ENCODE peak calls at places on chromosome 22, in four cellular contexts. K is SK-N-SH, R is GM12878, B is HepG2. H is an unnamed sample.

GRCh38 chr22:17981497-17981896 is 42.9 kb downstream of the MICAL3 start:
- DNase-seq in K (no peak), R (no peak), B (no peak), H (no peak)

GRCh38 chr22:49827307-49827852 is 293 bp downstream of the BRD1 start:
- DNase-seq in K (peak), R (no peak), B (no peak), H (no peak)

GRCh38 chr22:44965171-44965570 is 44.6 kb downstream of the PHF21B start:
- DNase-seq in K (no peak), R (no peak), B (no peak), H (no peak)

GRCh38 chr22:49983148-49984042 is 22.8 kb downstream of the PIM3 start:
- DNase-seq in K (peak), R (no peak), B (no peak), H (no peak)

GRCh38 chr22:20632082-20632481 is 124.7 kb downstream of the MED15 start:
- DNase-seq in K (no peak), R (no peak), B (no peak), H (no peak)

GRCh38 chr22:19292262-19293230 is 1.0 kb upstream of the CLTCL1 start:
- DNase-seq in K (no peak), R (no peak), B (no peak), H (no peak)

GRCh38 chr22:19767427-19768380 is 7.1 kb downstream of the TBX1 start:
- DNase-seq in K (no peak), R (no peak), B (peak), H (no peak)

GRCh38 chr22:38706101-38706884 is 549 bp downstream of the GTPBP1 start:
- DNase-seq in K (peak), R (no peak), B (no peak), H (no peak)

GRCh38 chr22:31020334-31020733 is 51.3 kb downstream of the TUG1 start:
- DNase-seq in K (no peak), R (no peak), B (peak), H (no peak)

GRCh38 chr22:50612715-50613221 is 12.2 kb downstream of the MAPK8IP2 start:
- DNase-seq in K (peak), R (no peak), B (no peak), H (no peak)

GRCh38 chr22:33515733-33516297 is 404.5 kb downstream of the LARGE1 start:
- DNase-seq in K (no peak), R (no peak), B (peak), H (no peak)

GRCh38 chr22:38935023-38935422 is 22.4 kb upstream of the APOBEC3A start:
- DNase-seq in K (no peak), R (no peak), B (no peak), H (peak)

GRCh38 chr22:39622881-39623367 is 52.4 kb downstream of the CACNA1I start:
- DNase-seq in K (peak), R (no peak), B (peak), H (peak)

GRCh38 chr22:26891431-26891830 is 234.0 kb downstream of the MIAT start:
- DNase-seq in K (no peak), R (no peak), B (no peak), H (no peak)

GRCh38 chr22:44455151-44455962 is 42.7 kb downstream of the RTL6 start:
- DNase-seq in K (no peak), R (no peak), B (no peak), H (no peak)

GRCh38 chr22:49368976-49369725 is 458.5 kb downstream of the BRD1 start:
- DNase-seq in K (peak), R (no peak), B (no peak), H (peak)

GRCh38 chr22:24947881-24948280 is 1.4 kb upstream of the LHFPL7 start:
- DNase-seq in K (no peak), R (no peak), B (no peak), H (no peak)

GRCh38 chr22:50169774-50170341 is 673 bp upstream of the PANX2 start:
- DNase-seq in K (peak), R (no peak), B (no peak), H (no peak)

GRCh38 chr22:23608583-23608982 is 23.5 kb downstream of the DRICH1 start:
- DNase-seq in K (no peak), R (no peak), B (no peak), H (no peak)

GRCh38 chr22:49967333-49968241 is 7.0 kb downstream of the PIM3 start:
- DNase-seq in K (peak), R (no peak), B (peak), H (no peak)

GRCh38 chr22:20154602-20155183 is 3.8 kb upstream of the CCDC188 start:
- DNase-seq in K (peak), R (no peak), B (no peak), H (no peak)

GRCh38 chr22:24695958-24696511 is 78.5 kb downstream of the PIWIL3 start:
- DNase-seq in K (no peak), R (no peak), B (no peak), H (no peak)

GRCh38 chr22:39220897-39221850 is 23.6 kb downstream of the PDGFB start:
- DNase-seq in K (no peak), R (no peak), B (no peak), H (no peak)

GRCh38 chr22:32337015-32337414 is 20.7 kb upstream of the RFPL3 start:
- DNase-seq in K (no peak), R (no peak), B (no peak), H (no peak)

GRCh38 chr22:22887621-22888503 is at the start of gene IGLL5:
- DNase-seq in K (no peak), R (no peak), B (no peak), H (no peak)

GRCh38 chr22:20807315-20807752 is 33.4 kb downstream of the SERPIND1 start:
- DNase-seq in K (no peak), R (no peak), B (no peak), H (peak)

GRCh38 chr22:38870312-38870741 is 1.7 kb downstream of the CBX6 start:
- DNase-seq in K (peak), R (peak), B (peak), H (peak)

DNA sequence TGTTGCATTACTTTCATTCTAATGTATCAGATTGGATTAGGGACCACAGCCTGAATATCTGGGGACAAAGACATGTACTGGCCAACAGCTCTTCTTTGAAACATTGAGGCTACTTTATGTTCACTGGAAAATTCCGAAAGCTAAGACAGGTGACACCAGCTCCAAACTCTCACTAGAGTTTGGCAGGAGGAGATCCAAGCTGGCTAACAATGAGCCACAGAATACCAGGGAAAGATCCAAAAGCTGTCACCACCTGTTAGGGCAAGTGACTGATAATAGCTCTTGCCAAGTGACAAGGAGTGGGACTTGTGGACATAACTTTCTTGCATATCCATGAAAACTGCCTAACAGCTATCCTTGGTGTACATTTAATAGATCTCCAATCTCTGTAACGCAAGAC is 333.3 kb downstream of the TTC28 start:
- DNase-seq in K (no peak), R (no peak), B (no peak), H (no peak)
- TF ChIP-seq PBX3 in K (no peak), R (no peak), B (no peak), H (no peak)

GRCh38 chr22:41478473-41478872 is 9.6 kb downstream of the ACO2 start:
- DNase-seq in K (no peak), R (peak), B (no peak), H (no peak)
- TF ChIP-seq PBX3 in K (no peak), R (no peak), B (no peak), H (no peak)

GRCh38 chr22:46084943-46085830 is 65.1 kb upstream of the PPARA start:
- DNase-seq in K (peak), R (no peak), B (no peak), H (no peak)
- TF ChIP-seq PBX3 in K (peak), R (no peak), B (no peak), H (no peak)

GRCh38 chr22:37230673-37231405 is 13.2 kb downstream of the RAC2 start:
- DNase-seq in K (no peak), R (peak), B (no peak), H (no peak)
- TF ChIP-seq PBX3 in K (no peak), R (no peak), B (no peak), H (no peak)

GRCh38 chr22:35567214-35567792 is 26.7 kb downstream of the RASD2 start:
- DNase-seq in K (no peak), R (no peak), B (no peak), H (no peak)
- TF ChIP-seq PBX3 in K (no peak), R (no peak), B (no peak), H (no peak)

DNA sequence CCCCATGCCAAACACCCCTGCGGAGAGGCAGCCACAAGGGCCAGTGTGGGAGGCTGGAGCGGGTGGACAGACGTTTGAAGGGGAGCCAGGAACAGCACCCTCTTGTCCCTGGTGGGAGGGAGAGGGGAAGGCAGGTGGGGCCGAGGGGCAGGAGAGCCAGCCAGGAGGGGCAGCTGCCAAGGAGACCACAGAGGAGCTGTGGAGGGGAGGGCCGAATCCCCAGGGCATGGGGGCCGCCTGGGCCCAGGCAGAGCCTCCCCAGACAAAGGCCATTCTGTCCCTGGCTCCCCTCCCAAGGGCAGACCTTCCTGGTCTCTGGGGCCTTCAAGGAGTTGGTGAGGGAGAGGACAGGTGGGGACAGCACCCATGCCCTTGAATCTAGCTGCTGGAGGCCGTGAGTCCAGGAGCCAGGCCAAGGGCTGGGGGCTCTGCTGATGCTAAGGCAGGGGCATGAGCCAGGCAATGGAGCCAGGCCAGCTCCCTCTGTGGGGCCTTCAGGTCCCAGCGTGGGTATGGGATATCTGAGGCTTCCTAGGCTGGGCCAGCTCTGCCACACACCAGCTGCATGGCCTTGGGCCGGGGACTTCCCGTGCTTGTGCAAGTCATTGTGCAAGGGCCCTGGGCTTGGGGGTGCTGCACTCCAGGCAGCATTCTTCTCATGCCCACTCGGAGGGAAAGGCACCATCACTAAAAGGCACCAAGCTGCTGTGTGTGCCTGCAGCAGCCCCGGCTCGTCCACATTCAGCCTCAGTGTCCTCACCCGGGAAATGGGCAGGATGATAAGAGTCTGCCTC is 11.4 kb downstream of the EMID1 start:
- DNase-seq in K (peak), R (no peak), B (peak), H (peak)
- TF ChIP-seq PBX3 in K (no peak), R (no peak), B (no peak), H (no peak)

GRCh38 chr22:46006379-46007002 is 29.5 kb upstream of the WNT7B start:
- DNase-seq in K (peak), R (no peak), B (peak), H (peak)

GRCh38 chr22:46003271-46004091 is 26.5 kb upstream of the WNT7B start:
- DNase-seq in K (peak), R (no peak), B (no peak), H (no peak)

GRCh38 chr22:46001426-46002106 is 24.6 kb upstream of the WNT7B start:
- DNase-seq in K (no peak), R (no peak), B (no peak), H (no peak)

GRCh38 chr22:46002757-46003270 is 25.9 kb upstream of the WNT7B start:
- DNase-seq in K (no peak), R (no peak), B (no peak), H (no peak)

DNA sequence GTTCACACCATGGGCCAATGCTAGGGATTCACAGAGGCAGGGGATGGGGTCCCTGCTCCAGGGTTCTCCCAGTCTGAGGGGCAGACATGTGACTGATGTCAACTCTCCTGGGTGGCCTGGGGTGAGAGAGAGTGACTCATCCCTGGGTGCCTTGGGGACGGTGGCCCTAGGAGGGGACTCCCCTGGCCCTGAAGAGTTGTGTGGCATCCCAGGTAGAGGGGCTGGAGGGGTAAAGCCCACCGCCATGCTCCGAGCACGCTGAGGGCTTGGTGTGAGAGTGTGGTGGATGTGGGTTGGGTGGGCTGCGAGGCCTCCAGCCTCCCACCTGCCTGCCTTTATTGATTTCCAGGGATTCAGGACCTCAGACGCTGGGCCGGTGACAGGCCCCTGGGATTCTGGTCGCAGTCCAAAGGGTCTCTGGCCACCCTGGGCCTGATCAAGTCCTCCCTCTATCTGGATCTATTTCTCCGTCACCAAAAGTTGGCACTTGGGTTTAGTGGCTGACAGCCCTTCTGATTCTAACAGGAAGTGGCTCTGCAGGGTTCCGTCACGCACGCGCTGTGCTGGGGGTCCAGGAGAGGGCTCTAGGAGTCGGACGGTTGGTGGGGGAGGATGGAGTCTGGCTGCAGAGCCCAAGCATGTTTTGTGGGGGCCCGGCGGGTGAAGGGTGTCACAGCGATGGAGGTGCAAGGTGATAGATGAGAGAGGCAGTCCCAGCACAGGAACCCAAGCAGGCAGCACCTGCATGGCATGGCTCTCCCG is 27.3 kb upstream of the WNT7B start:
- DNase-seq in K (no peak), R (no peak), B (no peak), H (no peak)
- TF ChIP-seq PBX3 in K (no peak), R (no peak), B (no peak), H (no peak)

GRCh38 chr22:42154731-42155543 is 24.3 kb upstream of the CYP2D6 start:
- DNase-seq in K (no peak), R (no peak), B (no peak), H (no peak)
- TF ChIP-seq PBX3 in K (no peak), R (no peak), B (no peak), H (no peak)

DNA sequence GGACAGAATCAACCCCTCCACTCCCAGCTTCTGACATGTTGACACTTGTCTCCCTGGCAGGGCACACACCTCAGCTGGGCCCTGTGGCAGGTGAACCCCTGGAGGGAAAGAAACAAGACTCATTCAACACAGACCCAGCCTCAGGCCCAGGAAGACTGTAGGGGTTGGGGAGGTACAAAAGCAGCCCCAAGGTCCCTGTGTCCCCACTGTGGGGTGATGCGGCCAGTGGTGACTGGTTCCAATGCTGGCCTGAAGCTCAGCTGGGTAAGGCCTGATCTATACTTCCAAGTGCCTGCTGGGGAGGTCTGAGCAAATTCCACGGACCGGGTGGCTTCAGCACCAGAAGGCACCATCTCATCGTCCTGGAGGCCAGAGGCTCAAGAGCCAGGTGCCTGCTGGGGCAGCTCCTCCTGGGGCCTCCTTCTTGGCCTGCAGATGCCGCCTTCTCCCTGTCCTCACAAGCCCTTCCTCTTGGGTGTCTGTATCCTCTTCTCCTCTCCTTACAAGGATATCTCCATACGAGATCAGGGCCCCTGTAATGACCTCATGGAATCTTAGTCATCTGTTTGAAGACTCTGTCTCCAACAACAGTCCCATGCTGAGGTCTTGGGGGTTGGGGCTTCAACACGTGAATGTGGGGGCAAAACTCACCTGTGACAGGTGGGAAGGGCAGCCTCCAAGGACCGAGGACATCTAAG is 1492.1 kb downstream of the BRD1 start:
- DNase-seq in K (no peak), R (no peak), B (no peak), H (peak)
- TF ChIP-seq PBX3 in K (no peak), R (no peak), B (no peak), H (no peak)